ENCODE peak calls at places on chromosomes 1 and 21, in nine cellular contexts. One of them, this sample, is unnamed.

GRCh38 chr21:43343992-43344886 is 82.7 kb downstream of the SIK1 start:
- DNase-seq in A549: peak; percentile 94
- DNase-seq in lower leg skin: no peak
- DNase-seq in suprapubic skin: no peak
- DNase-seq in adrenal gland: no peak
- DNase-seq in body of pancreas: peak; percentile 78
- DNase-seq in HCT116: no peak
- DNase-seq in GM12892: no peak
- DNase-seq in heart left ventricle: no peak
- DNase-seq in this sample: peak; percentile 92

GRCh38 chr1:47785561-47786271 is 211.5 kb downstream of the TRABD2B start:
- DNase-seq in A549: peak; percentile 20
- DNase-seq in lower leg skin: no peak
- DNase-seq in suprapubic skin: no peak
- DNase-seq in adrenal gland: no peak
- DNase-seq in body of pancreas: no peak
- DNase-seq in HCT116: no peak
- DNase-seq in GM12892: no peak
- DNase-seq in heart left ventricle: peak; percentile 64
- DNase-seq in this sample: no peak

GRCh38 chr1:184287001-184287400 is 99.8 kb upstream of the C1orf21 start:
- DNase-seq in A549: no peak
- DNase-seq in lower leg skin: no peak
- DNase-seq in suprapubic skin: no peak
- DNase-seq in adrenal gland: no peak
- DNase-seq in body of pancreas: peak; percentile 72
- DNase-seq in HCT116: no peak
- DNase-seq in GM12892: no peak
- DNase-seq in heart left ventricle: no peak
- DNase-seq in this sample: no peak

GRCh38 chr1:169110691-169111447 is 4.4 kb downstream of the ATP1B1 start:
- DNase-seq in A549: peak; percentile 52
- DNase-seq in lower leg skin: no peak
- DNase-seq in suprapubic skin: no peak
- DNase-seq in adrenal gland: no peak
- DNase-seq in body of pancreas: no peak
- DNase-seq in HCT116: no peak
- DNase-seq in GM12892: no peak
- DNase-seq in heart left ventricle: no peak
- DNase-seq in this sample: no peak

GRCh38 chr1:115164484-115164883 is 75.2 kb upstream of the TSPAN2 start:
- DNase-seq in A549: no peak
- DNase-seq in lower leg skin: no peak
- DNase-seq in suprapubic skin: no peak
- DNase-seq in adrenal gland: peak; percentile 55
- DNase-seq in body of pancreas: no peak
- DNase-seq in HCT116: no peak
- DNase-seq in GM12892: no peak
- DNase-seq in heart left ventricle: no peak
- DNase-seq in this sample: no peak

GRCh38 chr1:227803933-227804332 is 11.5 kb upstream of the PRSS38 start:
- DNase-seq in A549: no peak
- DNase-seq in lower leg skin: no peak
- DNase-seq in suprapubic skin: no peak
- DNase-seq in adrenal gland: no peak
- DNase-seq in body of pancreas: no peak
- DNase-seq in HCT116: no peak
- DNase-seq in GM12892: no peak
- DNase-seq in heart left ventricle: no peak
- DNase-seq in this sample: no peak

GRCh38 chr1:143611159-143611558 is 360.6 kb downstream of the FAM72C start:
- DNase-seq in A549: peak; percentile 11
- DNase-seq in lower leg skin: no peak
- DNase-seq in suprapubic skin: no peak
- DNase-seq in adrenal gland: no peak
- DNase-seq in body of pancreas: no peak
- DNase-seq in HCT116: no peak
- DNase-seq in GM12892: no peak
- DNase-seq in heart left ventricle: no peak
- DNase-seq in this sample: no peak

GRCh38 chr1:10228528-10228927 is 18.2 kb downstream of the KIF1B start:
- DNase-seq in A549: no peak
- DNase-seq in lower leg skin: no peak
- DNase-seq in suprapubic skin: no peak
- DNase-seq in adrenal gland: no peak
- DNase-seq in body of pancreas: no peak
- DNase-seq in HCT116: no peak
- DNase-seq in GM12892: no peak
- DNase-seq in heart left ventricle: no peak
- DNase-seq in this sample: no peak

GRCh38 chr1:104878203-104878911 is 1128.7 kb downstream of the AMY1C start:
- DNase-seq in A549: no peak
- DNase-seq in lower leg skin: peak; percentile 56
- DNase-seq in suprapubic skin: no peak
- DNase-seq in adrenal gland: no peak
- DNase-seq in body of pancreas: no peak
- DNase-seq in HCT116: no peak
- DNase-seq in GM12892: no peak
- DNase-seq in heart left ventricle: no peak
- DNase-seq in this sample: no peak

GRCh38 chr1:151012684-151013471 is 4.6 kb downstream of the PRUNE1 start:
- DNase-seq in A549: no peak
- DNase-seq in lower leg skin: no peak
- DNase-seq in suprapubic skin: no peak
- DNase-seq in adrenal gland: no peak
- DNase-seq in body of pancreas: no peak
- DNase-seq in HCT116: no peak
- DNase-seq in GM12892: no peak
- DNase-seq in heart left ventricle: peak; percentile 54
- DNase-seq in this sample: no peak

GRCh38 chr1:7026188-7026587 is 240.9 kb downstream of the CAMTA1 start:
- DNase-seq in A549: peak; percentile 9
- DNase-seq in lower leg skin: no peak
- DNase-seq in suprapubic skin: no peak
- DNase-seq in adrenal gland: no peak
- DNase-seq in body of pancreas: no peak
- DNase-seq in HCT116: no peak
- DNase-seq in GM12892: no peak
- DNase-seq in heart left ventricle: no peak
- DNase-seq in this sample: no peak

DNA sequence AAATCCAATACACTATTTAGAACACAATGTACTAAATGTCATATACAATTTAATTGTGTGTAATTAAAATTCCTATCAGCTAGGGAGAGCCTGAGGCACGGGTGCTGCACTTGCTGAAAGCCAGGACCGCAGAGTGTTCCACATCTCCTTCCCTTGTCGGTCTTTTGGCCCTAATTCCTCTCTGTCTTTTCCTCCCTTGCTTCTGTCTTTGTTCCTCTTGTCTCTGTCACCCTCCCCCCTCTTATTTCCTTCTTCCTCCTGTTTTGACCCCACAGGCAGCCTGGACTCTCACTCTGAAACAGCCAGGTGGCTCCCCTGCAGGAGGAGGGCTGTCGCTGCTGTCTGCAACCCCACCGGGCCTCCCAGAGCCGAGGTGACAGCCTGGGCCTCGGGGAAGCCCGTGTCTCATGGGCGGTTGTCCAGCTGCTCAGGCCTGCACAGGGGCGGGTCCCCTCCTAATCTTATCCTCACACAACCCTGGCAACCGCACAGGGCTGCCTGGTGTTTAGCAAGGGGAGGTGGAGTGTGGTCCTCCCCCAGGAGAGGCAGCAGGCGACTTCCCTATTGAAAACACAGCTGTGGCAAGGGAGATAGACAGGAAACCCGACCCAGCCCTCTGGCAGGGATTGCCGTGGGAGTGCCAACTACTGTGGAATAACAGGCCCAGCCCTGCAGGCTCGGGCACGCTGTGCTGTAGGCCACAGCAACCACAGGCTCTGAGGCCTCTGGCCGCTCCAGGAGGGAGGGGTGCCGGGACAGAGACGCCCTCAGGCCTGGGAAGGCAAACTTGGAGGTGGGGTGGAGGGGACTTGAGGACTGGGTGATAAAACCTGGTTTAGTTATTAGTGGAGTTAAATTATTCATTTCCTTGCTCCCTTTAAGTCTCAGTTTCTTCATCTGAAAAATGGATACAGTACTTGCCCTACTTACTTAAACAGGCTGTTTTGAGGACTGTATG is 68.8 kb upstream of the WDR26 start:
- DNase-seq in A549: peak; percentile 31
- DNase-seq in lower leg skin: peak; percentile 97
- DNase-seq in suprapubic skin: peak; percentile 94
- DNase-seq in adrenal gland: peak; percentile 60
- DNase-seq in body of pancreas: peak; percentile 97
- DNase-seq in HCT116: no peak
- DNase-seq in GM12892: peak; percentile 89
- DNase-seq in heart left ventricle: peak; percentile 97
- DNase-seq in this sample: peak; percentile 96
- TF ChIP-seq POLR2A in A549: no peak
- TF ChIP-seq POLR2A in lower leg skin: no peak
- TF ChIP-seq POLR2A in suprapubic skin: peak; percentile 4
- TF ChIP-seq POLR2A in adrenal gland: peak; percentile 21
- TF ChIP-seq POLR2A in body of pancreas: peak; percentile 58
- TF ChIP-seq POLR2A in HCT116: no peak
- TF ChIP-seq POLR2A in GM12892: peak; percentile 40
- TF ChIP-seq POLR2A in heart left ventricle: no peak
- TF ChIP-seq POLR2A in this sample: no peak

DNA sequence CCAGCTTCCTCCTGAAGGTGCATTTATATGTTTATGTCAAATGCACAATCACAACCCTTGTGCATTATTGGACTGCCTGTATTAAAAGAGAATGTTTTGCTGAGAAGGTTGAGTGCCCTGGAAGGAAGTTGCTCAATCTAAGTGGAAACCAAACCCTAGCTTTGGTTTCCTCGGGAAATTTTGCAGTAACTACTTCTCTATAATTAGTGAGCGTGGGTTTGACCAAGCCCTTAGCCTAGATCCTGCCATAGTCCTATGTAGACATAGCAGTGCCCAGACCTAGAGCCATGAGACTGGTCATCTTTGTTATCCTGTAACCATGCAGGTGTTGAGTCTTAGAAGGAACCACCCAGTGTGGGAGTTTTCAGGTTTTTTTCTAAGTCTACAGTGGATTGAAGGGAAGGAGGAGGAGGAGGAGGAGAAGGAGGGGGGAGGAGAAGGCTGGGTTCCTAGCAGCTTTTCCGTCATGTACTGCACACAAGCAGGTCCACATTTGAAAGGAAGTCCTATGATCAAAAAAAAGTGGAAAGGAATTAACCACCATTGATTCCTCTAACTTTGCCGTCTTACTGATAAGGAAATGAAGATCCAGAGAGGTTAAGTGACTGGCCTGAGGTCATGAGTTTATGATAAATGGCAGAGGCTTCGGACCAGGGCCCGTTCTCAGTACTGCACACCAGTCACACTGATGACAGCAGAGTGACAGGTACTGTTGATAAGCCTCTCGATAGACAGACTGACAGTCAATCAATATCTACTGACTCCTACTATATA is 72.2 kb upstream of the LYST start:
- DNase-seq in A549: no peak
- DNase-seq in lower leg skin: no peak
- DNase-seq in suprapubic skin: no peak
- DNase-seq in adrenal gland: no peak
- DNase-seq in body of pancreas: no peak
- DNase-seq in HCT116: no peak
- DNase-seq in GM12892: no peak
- DNase-seq in heart left ventricle: no peak
- DNase-seq in this sample: no peak
- TF ChIP-seq POLR2A in A549: no peak
- TF ChIP-seq POLR2A in lower leg skin: no peak
- TF ChIP-seq POLR2A in suprapubic skin: no peak
- TF ChIP-seq POLR2A in adrenal gland: no peak
- TF ChIP-seq POLR2A in body of pancreas: no peak
- TF ChIP-seq POLR2A in HCT116: no peak
- TF ChIP-seq POLR2A in GM12892: no peak
- TF ChIP-seq POLR2A in heart left ventricle: no peak
- TF ChIP-seq POLR2A in this sample: no peak

GRCh38 chr21:17293194-17293593 is 219.6 kb upstream of the CXADR start:
- DNase-seq in A549: no peak
- DNase-seq in lower leg skin: no peak
- DNase-seq in suprapubic skin: no peak
- DNase-seq in adrenal gland: no peak
- DNase-seq in body of pancreas: no peak
- DNase-seq in HCT116: no peak
- DNase-seq in GM12892: no peak
- DNase-seq in heart left ventricle: no peak
- DNase-seq in this sample: no peak
- TF ChIP-seq POLR2A in A549: no peak
- TF ChIP-seq POLR2A in lower leg skin: no peak
- TF ChIP-seq POLR2A in suprapubic skin: no peak
- TF ChIP-seq POLR2A in adrenal gland: no peak
- TF ChIP-seq POLR2A in body of pancreas: no peak
- TF ChIP-seq POLR2A in HCT116: no peak
- TF ChIP-seq POLR2A in GM12892: no peak
- TF ChIP-seq POLR2A in heart left ventricle: no peak
- TF ChIP-seq POLR2A in this sample: no peak

GRCh38 chr1:152036316-152037216 is at the start of gene S100A11:
- DNase-seq in A549: peak; percentile 88
- DNase-seq in lower leg skin: peak; percentile 98
- DNase-seq in suprapubic skin: peak; percentile 97
- DNase-seq in adrenal gland: peak; percentile 83
- DNase-seq in body of pancreas: peak; percentile 91
- DNase-seq in HCT116: peak; percentile 48
- DNase-seq in GM12892: peak; percentile 56
- DNase-seq in heart left ventricle: peak; percentile 95
- DNase-seq in this sample: peak; percentile 92
- TF ChIP-seq POLR2A in A549: peak; percentile 98
- TF ChIP-seq POLR2A in lower leg skin: peak; percentile 66
- TF ChIP-seq POLR2A in suprapubic skin: peak; percentile 95
- TF ChIP-seq POLR2A in adrenal gland: peak; percentile 86
- TF ChIP-seq POLR2A in body of pancreas: peak; percentile 96
- TF ChIP-seq POLR2A in HCT116: peak; percentile 66
- TF ChIP-seq POLR2A in GM12892: peak; percentile 17
- TF ChIP-seq POLR2A in heart left ventricle: peak; percentile 94
- TF ChIP-seq POLR2A in this sample: peak; percentile 98

DNA sequence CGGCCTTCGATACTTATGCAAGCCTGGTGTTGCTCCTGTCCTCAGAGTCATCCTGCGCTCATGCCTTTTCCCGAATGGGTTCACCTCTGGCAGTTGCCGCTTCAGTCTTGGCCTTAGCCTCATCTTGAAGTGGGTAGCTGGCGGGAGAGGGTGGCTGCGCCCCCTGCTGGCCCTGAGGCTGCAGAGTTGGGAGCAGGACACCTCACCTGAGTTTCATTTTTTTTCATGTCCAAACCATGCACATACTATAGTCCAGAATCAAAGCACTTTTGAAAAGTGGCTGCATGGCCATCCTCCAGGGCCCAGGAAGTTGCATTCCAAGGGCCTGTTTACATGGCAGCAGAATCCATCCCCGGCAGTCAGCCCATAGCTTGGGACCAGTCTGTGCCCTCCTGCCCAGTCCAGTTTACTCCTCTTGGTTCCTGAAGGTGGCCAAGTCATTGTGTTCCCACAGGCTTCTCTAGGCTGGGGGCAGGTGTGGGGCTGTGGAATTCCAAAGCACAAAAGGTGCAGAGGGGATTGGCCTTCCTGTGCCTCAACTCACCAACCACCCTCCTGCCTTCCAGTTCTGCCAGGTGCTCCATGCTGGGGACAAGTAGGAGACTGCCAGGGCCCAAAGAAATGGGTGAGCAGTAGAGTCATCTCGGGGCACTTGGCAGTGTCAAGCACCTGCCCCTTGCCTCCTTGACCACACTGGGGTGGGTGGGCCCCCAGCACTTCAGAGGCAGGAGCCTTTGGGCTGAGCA is 44.0 kb downstream of the YARS1 start:
- DNase-seq in A549: peak; percentile 82
- DNase-seq in lower leg skin: peak; percentile 94
- DNase-seq in suprapubic skin: no peak
- DNase-seq in adrenal gland: peak; percentile 84
- DNase-seq in body of pancreas: peak; percentile 90
- DNase-seq in HCT116: peak; percentile 61
- DNase-seq in GM12892: peak; percentile 83
- DNase-seq in heart left ventricle: peak; percentile 85
- DNase-seq in this sample: peak; percentile 88
- TF ChIP-seq POLR2A in A549: no peak
- TF ChIP-seq POLR2A in lower leg skin: no peak
- TF ChIP-seq POLR2A in suprapubic skin: no peak
- TF ChIP-seq POLR2A in adrenal gland: peak; percentile 40
- TF ChIP-seq POLR2A in body of pancreas: no peak
- TF ChIP-seq POLR2A in HCT116: no peak
- TF ChIP-seq POLR2A in GM12892: no peak
- TF ChIP-seq POLR2A in heart left ventricle: no peak
- TF ChIP-seq POLR2A in this sample: no peak